ENCODE peak calls at places on chromosomes 16 and 17, in five cellular contexts. F is Caco-2, P is T-cell, N is HT1080, G is gastrocnemius medialis. H is an unnamed sample.

GRCh38 chr16:14289692-14290340 is 218.7 kb downstream of the MRTFB start:
- DNase-seq in F (peak; percentile 50), P (no peak), N (peak; percentile 41), G (no peak), H (peak; percentile 43)

GRCh38 chr16:66900721-66901441 is 17.8 kb downstream of the CDH16 start:
- DNase-seq in F (no peak), P (no peak), N (no peak), G (peak; percentile 87), H (peak; percentile 98)

GRCh38 chr17:75152971-75153853 is 1.1 kb downstream of the JPT1 start:
- DNase-seq in F (peak; percentile 62), P (no peak), N (peak; percentile 38), G (no peak), H (peak; percentile 60)

GRCh38 chr17:81935709-81936084 is 1.4 kb downstream of the PYCR1 start:
- DNase-seq in F (no peak), P (no peak), N (no peak), G (no peak), H (no peak)

GRCh38 chr16:2991566-2992261 is 11.5 kb upstream of the PKMYT1 start:
- DNase-seq in F (no peak), P (no peak), N (no peak), G (no peak), H (no peak)

GRCh38 chr16:67936124-67936875 is at the start of gene PSMB10:
- DNase-seq in F (no peak), P (peak; percentile 38), N (peak; percentile 57), G (no peak), H (peak; percentile 40)

GRCh38 chr16:54061454-54061853 is 225.1 kb downstream of the IRX3 start:
- DNase-seq in F (no peak), P (no peak), N (no peak), G (no peak), H (no peak)

GRCh38 chr17:81609541-81610353 is 27.2 kb downstream of the NPLOC4 start:
- DNase-seq in F (no peak), P (no peak), N (no peak), G (no peak), H (no peak)

GRCh38 chr16:29663020-29663828 is at the start of gene SPN:
- DNase-seq in F (no peak), P (no peak), N (no peak), G (no peak), H (peak; percentile 74)

GRCh38 chr16:68696514-68696913 is 40.6 kb upstream of the CDH1 start:
- DNase-seq in F (no peak), P (no peak), N (no peak), G (no peak), H (no peak)

GRCh38 chr17:57379237-57380054 is 123.1 kb downstream of the MSI2 start:
- DNase-seq in F (no peak), P (no peak), N (no peak), G (no peak), H (no peak)

GRCh38 chr17:76791053-76791980 is 53.4 kb downstream of the MFSD11 start:
- DNase-seq in F (no peak), P (peak; percentile 22), N (peak; percentile 78), G (no peak), H (no peak)

GRCh38 chr17:16407911-16408588 is 7.3 kb upstream of the TRPV2 start:
- DNase-seq in F (no peak), P (no peak), N (peak; percentile 23), G (no peak), H (peak; percentile 86)

GRCh38 chr17:5410594-5411272 is 8.7 kb downstream of the NUP88 start:
- DNase-seq in F (no peak), P (no peak), N (no peak), G (no peak), H (no peak)

H was measured in WERI-Rb-1.